ENCODE peak calls at places on chromosomes 3 and 15, in ten cellular contexts. D is effector memory CD8-positive, alpha-beta T cell; Q is brain microvascular endothelial cell; X is mesenteric fat pad; U is GM10248; L is H4; P is lower leg skin; T is activated effector memory CD4-positive, alpha-beta T cell treated with anti-CD3 and anti-CD28 coated beads, Interleukin-2, amount 50 U/mL, for 16 hours; S is SK-MEL-5; Z is kidney. F is an unnamed sample.

GRCh38 chr3:159763466-159764210 is 225.0 kb upstream of the IL12A start:
- DNase-seq in D (no peak), Q (peak), X (no peak), U (peak), L (peak), P (peak), T (no peak), S (no peak), Z (peak), F (peak)

GRCh38 chr15:48978638-48979037 is 14.9 kb upstream of the SHC4 start:
- DNase-seq in D (no peak), Q (no peak), X (no peak), U (no peak), L (no peak), P (no peak), T (no peak), S (no peak), Z (no peak), F (no peak)

GRCh38 chr3:159025733-159026132 is 223.9 kb downstream of the MFSD1 start:
- DNase-seq in D (no peak), Q (no peak), X (no peak), U (no peak), L (no peak), P (no peak), T (no peak), S (no peak), Z (no peak), F (no peak)

GRCh38 chr3:171811059-171811912 is 1.0 kb upstream of the PLD1 start:
- DNase-seq in D (no peak), Q (peak), X (no peak), U (no peak), L (peak), P (peak), T (no peak), S (peak), Z (no peak), F (no peak)

GRCh38 chr3:194036842-194037241 is 99.1 kb upstream of the HES1 start:
- DNase-seq in D (no peak), Q (no peak), X (no peak), U (no peak), L (no peak), P (no peak), T (no peak), S (no peak), Z (no peak), F (no peak)

GRCh38 chr3:177351757-177352158 is 154.5 kb upstream of the TBL1XR1 start:
- DNase-seq in D (no peak), Q (no peak), X (no peak), U (peak), L (no peak), P (no peak), T (no peak), S (no peak), Z (no peak), F (no peak)

GRCh38 chr3:58668247-58668646 is 1.7 kb upstream of the FAM3D start:
- DNase-seq in D (no peak), Q (no peak), X (peak), U (no peak), L (no peak), P (no peak), T (no peak), S (no peak), Z (no peak), F (no peak)

GRCh38 chr3:25558106-25558505 is 106.6 kb downstream of the TOP2B start:
- DNase-seq in D (no peak), Q (peak), X (no peak), U (no peak), L (no peak), P (no peak), T (no peak), S (no peak), Z (no peak), F (no peak)

GRCh38 chr15:67508367-67508766 is 12.6 kb upstream of the C15orf61 start:
- DNase-seq in D (no peak), Q (no peak), X (no peak), U (no peak), L (no peak), P (no peak), T (no peak), S (no peak), Z (no peak), F (no peak)

GRCh38 chr3:140316461-140316860 is 361.4 kb upstream of the TRIM42 start:
- DNase-seq in D (no peak), Q (no peak), X (no peak), U (no peak), L (no peak), P (no peak), T (no peak), S (no peak), Z (no peak), F (no peak)

GRCh38 chr15:75237316-75237982 is 20.7 kb upstream of the GOLGA6C start:
- DNase-seq in D (no peak), Q (no peak), X (peak), U (no peak), L (no peak), P (no peak), T (peak), S (no peak), Z (peak), F (no peak)

GRCh38 chr3:61425356-61425755 is 136.0 kb upstream of the PTPRG start:
- DNase-seq in D (no peak), Q (no peak), X (no peak), U (no peak), L (no peak), P (no peak), T (no peak), S (no peak), Z (no peak), F (no peak)

GRCh38 chr3:16917256-16917935 is 32.6 kb downstream of the PLCL2 start:
- DNase-seq in D (no peak), Q (peak), X (no peak), U (no peak), L (no peak), P (no peak), T (no peak), S (no peak), Z (no peak), F (no peak)

GRCh38 chr15:93173369-93173768 is 84.4 kb upstream of the RGMA start:
- DNase-seq in D (no peak), Q (peak), X (no peak), U (no peak), L (no peak), P (no peak), T (no peak), S (no peak), Z (no peak), F (no peak)

GRCh38 chr3:141625506-141625905 is 112.6 kb upstream of the RNF7 start:
- DNase-seq in D (no peak), Q (no peak), X (no peak), U (no peak), L (no peak), P (no peak), T (no peak), S (no peak), Z (no peak), F (no peak)

GRCh38 chr3:50606596-50606995 is 5.0 kb downstream of the CISH start:
- DNase-seq in D (peak), Q (no peak), X (no peak), U (no peak), L (no peak), P (no peak), T (no peak), S (no peak), Z (no peak), F (peak)

GRCh38 chr3:160464321-160464720 is 14.7 kb upstream of the TRIM59 start:
- DNase-seq in D (no peak), Q (no peak), X (no peak), U (no peak), L (no peak), P (no peak), T (no peak), S (peak), Z (no peak), F (no peak)

GRCh38 chr15:38283010-38283409 is 30.4 kb downstream of the SPRED1 start:
- DNase-seq in D (no peak), Q (no peak), X (no peak), U (no peak), L (no peak), P (no peak), T (no peak), S (no peak), Z (no peak), F (no peak)

GRCh38 chr15:79339588-79340314 is 28.8 kb downstream of the TMED3 start:
- DNase-seq in D (no peak), Q (peak), X (no peak), U (peak), L (peak), P (no peak), T (no peak), S (peak), Z (no peak), F (no peak)

GRCh38 chr15:62711691-62712454 is 330.7 kb upstream of the TPM1 start:
- DNase-seq in D (no peak), Q (no peak), X (no peak), U (no peak), L (no peak), P (no peak), T (no peak), S (no peak), Z (no peak), F (no peak)

GRCh38 chr3:126858887-126859286 is 124.0 kb upstream of the PLXNA1 start:
- DNase-seq in D (no peak), Q (peak), X (no peak), U (no peak), L (peak), P (no peak), T (no peak), S (no peak), Z (no peak), F (no peak)

GRCh38 chr3:134054881-134055280 is 25.2 kb upstream of the SLCO2A1 start:
- DNase-seq in D (no peak), Q (no peak), X (peak), U (no peak), L (no peak), P (no peak), T (peak), S (no peak), Z (no peak), F (no peak)

GRCh38 chr3:182182531-182182968 is 470.8 kb downstream of the SOX2 start:
- DNase-seq in D (no peak), Q (no peak), X (no peak), U (no peak), L (peak), P (no peak), T (no peak), S (no peak), Z (no peak), F (no peak)

GRCh38 chr3:181913254-181913653 is 201.5 kb downstream of the SOX2 start:
- DNase-seq in D (no peak), Q (no peak), X (no peak), U (no peak), L (peak), P (no peak), T (no peak), S (no peak), Z (no peak), F (no peak)

GRCh38 chr15:60772395-60773120 is 293.6 kb upstream of the ICE2 start:
- DNase-seq in D (no peak), Q (no peak), X (no peak), U (no peak), L (no peak), P (no peak), T (no peak), S (no peak), Z (no peak), F (no peak)

GRCh38 chr3:65371053-65371452 is 667.7 kb downstream of the MAGI1 start:
- DNase-seq in D (no peak), Q (no peak), X (no peak), U (no peak), L (no peak), P (no peak), T (no peak), S (no peak), Z (no peak), F (no peak)

GRCh38 chr15:61051570-61052031 is 177.5 kb downstream of the RORA start:
- DNase-seq in D (no peak), Q (peak), X (no peak), U (no peak), L (peak), P (peak), T (no peak), S (peak), Z (no peak), F (no peak)

GRCh38 chr3:17032407-17033034 is 147.8 kb downstream of the PLCL2 start:
- DNase-seq in D (no peak), Q (peak), X (no peak), U (no peak), L (peak), P (no peak), T (no peak), S (peak), Z (no peak), F (no peak)

GRCh38 chr15:98541519-98541918 is 106.8 kb upstream of the IGF1R start:
- DNase-seq in D (no peak), Q (no peak), X (peak), U (no peak), L (no peak), P (no peak), T (no peak), S (no peak), Z (no peak), F (no peak)

GRCh38 chr3:127770671-127771370 is 51.5 kb downstream of the MGLL start:
- DNase-seq in D (no peak), Q (no peak), X (no peak), U (no peak), L (no peak), P (no peak), T (no peak), S (no peak), Z (no peak), F (no peak)

GRCh38 chr15:43930079-43930478 is 103.3 kb downstream of the WDR76 start:
- DNase-seq in D (no peak), Q (no peak), X (no peak), U (no peak), L (no peak), P (no peak), T (no peak), S (no peak), Z (no peak), F (no peak)

GRCh38 chr15:86231864-86232801 is 152.5 kb downstream of the AGBL1 start:
- DNase-seq in D (peak), Q (peak), X (no peak), U (peak), L (no peak), P (no peak), T (peak), S (peak), Z (no peak), F (peak)

GRCh38 chr3:56998081-56998529 is 62.4 kb upstream of the SPATA12 start:
- DNase-seq in D (no peak), Q (no peak), X (no peak), U (no peak), L (no peak), P (no peak), T (no peak), S (no peak), Z (no peak), F (no peak)

GRCh38 chr15:83694030-83694429 is 40.1 kb downstream of the ADAMTSL3 start:
- DNase-seq in D (no peak), Q (peak), X (no peak), U (no peak), L (peak), P (no peak), T (no peak), S (no peak), Z (no peak), F (no peak)